ENCODE peak calls at places on chromosomes 5 and 9, in eight cellular contexts. L is stimulated activated CD4-positive, alpha-beta T cell treated with anti-CD3 and anti-CD28 coated beads, Interleukin-1b, Interleukin-23, amount 100 ng/mL, for 1 hour; T is PC-3; M is anterior cingulate cortex; F is cardiac muscle cell; U is foreskin fibroblast; Q is tibial artery; J is GM13977. E is an unnamed sample.

GRCh38 chr5:146091881-146092280 is 13.5 kb downstream of the PLAC8L1 start:
- DNase-seq in J (no peak), U (no peak), Q (no peak), T (no peak), M (no peak), F (no peak), L (no peak), E (no peak)

GRCh38 chr9:130212543-130213297 is 40.5 kb downstream of the NCS1 start:
- DNase-seq in U (no peak), T (no peak), J (no peak), Q (no peak), M (no peak), F (no peak), L (no peak), E (no peak)

GRCh38 chr5:34576849-34577248 is 79.3 kb upstream of the RAI14 start:
- DNase-seq in Q (no peak), L (no peak), M (no peak), T (peak), U (peak), F (no peak), J (no peak), E (no peak)

GRCh38 chr9:120394058-120394669 is 185.8 kb downstream of the CDK5RAP2 start:
- DNase-seq in F (peak), Q (no peak), U (peak), M (no peak), L (no peak), J (no peak), T (peak), E (peak)

GRCh38 chr5:40578501-40579451 is 100.9 kb upstream of the PTGER4 start:
- DNase-seq in Q (no peak), L (no peak), U (peak), J (peak), M (no peak), T (peak), F (peak), E (peak)

GRCh38 chr9:93304574-93305496 is 120.9 kb downstream of the WNK2 start:
- DNase-seq in L (no peak), J (peak), F (peak), T (peak), M (peak), Q (peak), U (peak), E (peak)

GRCh38 chr9:133881671-133882381 is 110.3 kb downstream of the VAV2 start:
- DNase-seq in F (no peak), J (no peak), T (no peak), U (no peak), L (no peak), Q (no peak), M (no peak), E (no peak)

GRCh38 chr5:180352116-180352975 is 790 bp downstream of the GFPT2 start:
- DNase-seq in U (peak), M (peak), F (peak), T (no peak), L (no peak), J (no peak), Q (peak), E (no peak)

GRCh38 chr9:93896496-93897033 is 58.6 kb downstream of the BARX1 start:
- DNase-seq in F (no peak), L (no peak), Q (no peak), U (no peak), T (no peak), J (peak), M (no peak), E (no peak)

GRCh38 chr5:97135868-97136267 is 6.5 kb downstream of the LIX1 start:
- DNase-seq in F (no peak), L (no peak), Q (no peak), M (no peak), T (no peak), J (no peak), U (no peak), E (no peak)

GRCh38 chr5:135141303-135142268 is 107.6 kb upstream of the PITX1 start:
- DNase-seq in M (no peak), F (no peak), U (peak), L (no peak), T (peak), J (no peak), Q (no peak), E (no peak)

GRCh38 chr9:126832440-126832839 is 27.6 kb downstream of the ZBTB43 start:
- DNase-seq in J (no peak), L (no peak), T (no peak), F (no peak), Q (no peak), U (no peak), M (peak), E (no peak)

E was measured in skeletal muscle cell.